ENCODE peak calls at places on chromosomes 16 and 17, in five cellular contexts. X, R, N, F and L are unnamed samples.

GRCh38 chr17:41037853-41038350 is 3.2 kb upstream of the KRTAP1-3 start:
- DNase-seq in F (no peak), R (no peak), N (peak; percentile 77), X (no peak), L (no peak)

GRCh38 chr16:11202260-11203091 is 53.5 kb downstream of the SOCS1 start:
- DNase-seq in X (no peak), F (no peak), R (no peak), N (no peak), L (no peak)

GRCh38 chr16:89325861-89326471 is 108.5 kb downstream of the ZNF778 start:
- DNase-seq in X (peak; percentile 40), R (no peak), N (peak; percentile 62), F (peak; percentile 69), L (peak; percentile 65)

GRCh38 chr17:62017496-62017895 is 47.6 kb downstream of the MED13 start:
- DNase-seq in F (no peak), N (no peak), R (no peak), X (no peak), L (no peak)

GRCh38 chr16:81997738-81998137 is 13.5 kb downstream of the SDR42E1 start:
- DNase-seq in F (no peak), N (no peak), R (no peak), X (no peak), L (no peak)

GRCh38 chr17:61011269-61011668 is 333.6 kb downstream of the BCAS3 start:
- DNase-seq in R (no peak), X (no peak), N (no peak), F (no peak), L (no peak)

GRCh38 chr17:60640503-60640902 is 37.1 kb upstream of the BCAS3 start:
- DNase-seq in N (no peak), X (no peak), F (no peak), R (no peak), L (no peak)

GRCh38 chr16:14392960-14393359 is 237.1 kb downstream of the PARN start:
- DNase-seq in X (no peak), F (no peak), N (no peak), R (no peak), L (no peak)

GRCh38 chr17:15398736-15399331 is 57.4 kb upstream of the TEKT3 start:
- DNase-seq in N (no peak), R (no peak), F (no peak), X (no peak), L (no peak)

GRCh38 chr16:1430214-1430758 is 592 bp upstream of the PERCC1 start:
- DNase-seq in N (no peak), F (no peak), R (no peak), X (no peak), L (no peak)

GRCh38 chr17:21027031-21027430 is 15.8 kb downstream of the USP22 start:
- DNase-seq in N (no peak), X (no peak), R (no peak), F (no peak), L (no peak)

GRCh38 chr17:57566724-57567123 is 178.4 kb downstream of the CCDC182 start:
- DNase-seq in X (no peak), N (no peak), F (no peak), R (no peak), L (no peak)

GRCh38 chr16:74726736-74727135 is 26.1 kb upstream of the MLKL start:
- DNase-seq in F (no peak), X (peak; percentile 45), N (peak; percentile 38), R (no peak), L (peak; percentile 45)

GRCh38 chr17:49520386-49521087 is 25.4 kb downstream of the NGFR start:
- DNase-seq in N (no peak), R (no peak), F (peak; percentile 67), X (no peak), L (no peak)

GRCh38 chr17:9628509-9628908 is 16.8 kb upstream of the USP43 start:
- DNase-seq in X (no peak), N (no peak), F (no peak), R (no peak), L (no peak)

GRCh38 chr17:5629133-5629532 is 44.8 kb upstream of the NLRP1 start:
- DNase-seq in F (no peak), R (no peak), N (no peak), X (no peak), L (no peak)

GRCh38 chr16:81005644-81006471 is 827 bp downstream of the CMC2 start:
- DNase-seq in N (peak; percentile 81), F (no peak), R (no peak), X (no peak), L (peak; percentile 48)

GRCh38 chr17:73013299-73013698 is 79.2 kb downstream of the SLC39A11 start:
- DNase-seq in N (no peak), R (no peak), X (no peak), F (no peak), L (no peak)

GRCh38 chr17:38509008-38509771 is 80.9 kb downstream of the ARHGAP23 start:
- DNase-seq in F (peak; percentile 87), X (peak; percentile 79), R (peak; percentile 69), N (peak; percentile 87), L (peak; percentile 80)